ENCODE peak calls at places on chromosomes 12 and 14, in nine cellular contexts. U is spleen, A is HFFc6, S is mesothelial cell of epicardium, E is PC-3, V is breast epithelium, Y is suprapubic skin, M is AG10803, D is lung. T is an unnamed sample.

GRCh38 chr12:48901278-48901677 is 24.0 kb downstream of the FKBP11 start:
- DNase-seq in D (no peak), V (no peak), U (no peak), M (no peak), S (no peak), Y (no peak), E (peak), A (no peak), T (no peak)

GRCh38 chr14:30655124-30655523 is 33.0 kb downstream of the SCFD1 start:
- DNase-seq in M (no peak), S (no peak), V (no peak), D (no peak), Y (no peak), A (no peak), E (peak), U (no peak), T (no peak)

GRCh38 chr12:131264625-131265024 is 310.9 kb downstream of the ADGRD1 start:
- DNase-seq in S (no peak), V (peak), U (peak), D (no peak), M (no peak), Y (no peak), E (peak), A (no peak), T (peak)

GRCh38 chr12:119115296-119115905 is 63.3 kb upstream of the HSPB8 start:
- DNase-seq in M (peak), U (no peak), E (peak), Y (no peak), V (no peak), D (peak), S (peak), A (peak), T (peak)

GRCh38 chr12:42240131-42240750 is 2.2 kb upstream of the YAF2 start:
- DNase-seq in E (no peak), S (no peak), A (no peak), V (no peak), D (no peak), M (no peak), U (no peak), Y (no peak), T (no peak)

GRCh38 chr12:109387425-109388166 is 39.9 kb downstream of the MYO1H start:
- DNase-seq in Y (peak), U (no peak), V (no peak), D (no peak), S (no peak), M (peak), A (peak), E (peak), T (peak)

GRCh38 chr12:71756054-71756675 is 1.5 kb downstream of the RAB21 start:
- DNase-seq in S (no peak), Y (no peak), A (no peak), E (peak), V (no peak), D (no peak), M (peak), U (no peak), T (no peak)

GRCh38 chr12:16606201-16606849 is 363 bp upstream of the LMO3 start:
- DNase-seq in E (peak), U (no peak), V (no peak), S (peak), A (peak), M (peak), Y (no peak), D (peak), T (peak)

GRCh38 chr14:71658261-71658860 is 273.9 kb upstream of the RGS6 start:
- DNase-seq in E (no peak), M (peak), Y (no peak), U (no peak), S (no peak), A (no peak), D (no peak), V (no peak), T (no peak)

GRCh38 chr12:27383429-27384260 is 51.0 kb downstream of the BMAL2 start:
- DNase-seq in U (peak), D (peak), M (peak), E (peak), A (peak), V (peak), Y (peak), S (peak), T (peak)

GRCh38 chr12:76275511-76276093 is 72.6 kb downstream of the BBS10 start:
- DNase-seq in V (no peak), U (no peak), D (no peak), S (no peak), M (no peak), A (no peak), E (no peak), Y (no peak), T (no peak)

GRCh38 chr12:65194949-65195348 is 25.6 kb downstream of the LEMD3 start:
- DNase-seq in V (no peak), M (no peak), A (no peak), S (no peak), U (no peak), Y (no peak), D (no peak), E (no peak), T (no peak)

GRCh38 chr12:102824218-102824835 is 92.7 kb downstream of the PAH start:
- DNase-seq in D (no peak), U (peak), Y (no peak), M (peak), E (peak), A (no peak), S (peak), V (no peak), T (peak)

GRCh38 chr12:96431067-96431466 is 30.8 kb upstream of the CDK17 start:
- DNase-seq in Y (no peak), E (no peak), U (no peak), M (no peak), V (no peak), D (no peak), A (no peak), S (no peak), T (no peak)

GRCh38 chr12:643478-644292 is 19.6 kb downstream of the NINJ2 start:
- DNase-seq in A (no peak), S (no peak), Y (peak), M (peak), U (peak), V (no peak), E (no peak), D (no peak), T (no peak)

GRCh38 chr12:47844264-47845020 is 24.7 kb upstream of the HDAC7 start:
- DNase-seq in E (no peak), S (no peak), A (no peak), Y (peak), M (no peak), D (peak), U (peak), V (no peak), T (no peak)

GRCh38 chr14:101559624-101560533 is 1.4 kb upstream of the DIO3 start:
- DNase-seq in U (peak), Y (no peak), E (peak), M (peak), D (no peak), S (peak), A (no peak), V (no peak), T (no peak)

GRCh38 chr12:69821032-69821431 is 4.0 kb upstream of the MYRFL start:
- DNase-seq in D (no peak), E (no peak), U (no peak), S (no peak), M (no peak), A (no peak), V (no peak), Y (no peak), T (no peak)

GRCh38 chr14:92439551-92440344 is 73.8 kb upstream of the RIN3 start:
- DNase-seq in E (no peak), U (no peak), M (no peak), Y (no peak), A (no peak), D (no peak), S (no peak), V (peak), T (no peak)

GRCh38 chr12:77685112-77685511 is 145.6 kb upstream of the NAV3 start:
- DNase-seq in A (peak), D (peak), Y (peak), E (peak), M (peak), S (peak), U (no peak), V (peak), T (peak)

GRCh38 chr12:130669797-130670196 is 46.3 kb downstream of the RIMBP2 start:
- DNase-seq in M (no peak), V (no peak), U (peak), S (no peak), Y (no peak), D (no peak), A (no peak), E (no peak), T (no peak)

GRCh38 chr12:30110970-30111586 is 327.3 kb upstream of the TMTC1 start:
- DNase-seq in D (no peak), M (no peak), A (no peak), E (peak), S (no peak), U (no peak), V (no peak), Y (no peak), T (peak)

GRCh38 chr12:106954462-106955376 is 988 bp upstream of the TMEM263 start:
- DNase-seq in E (no peak), D (no peak), A (no peak), S (no peak), Y (peak), V (peak), U (peak), M (peak), T (no peak)

DNA sequence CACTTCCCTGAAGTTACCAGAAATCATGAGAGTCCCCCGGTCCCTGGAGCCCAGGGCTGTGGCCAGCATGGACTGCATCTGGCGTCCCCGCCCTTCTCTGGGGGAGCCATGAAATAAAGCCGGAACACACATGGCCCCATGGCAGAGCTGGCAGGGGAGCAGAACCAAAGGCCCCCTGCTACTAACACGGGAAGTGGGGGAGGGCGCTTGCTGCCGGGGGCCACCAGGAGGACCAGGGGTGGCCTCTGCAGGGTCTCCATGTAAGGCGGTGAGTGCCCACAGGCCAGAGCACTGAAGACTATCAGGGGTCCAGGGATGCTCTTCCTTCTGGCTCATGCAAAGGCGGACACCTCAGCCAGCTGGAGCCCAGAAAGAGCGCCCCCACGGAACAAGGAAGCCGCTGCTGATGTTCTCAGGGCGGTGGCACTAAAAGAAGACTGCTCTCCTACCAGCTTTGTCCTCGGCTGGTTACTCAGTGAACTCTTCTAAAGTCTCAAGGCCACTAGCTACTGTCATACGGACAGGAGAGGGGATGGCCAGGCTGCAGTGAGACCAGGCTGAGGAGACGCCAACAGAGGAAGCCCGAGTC is 59.8 kb downstream of the CCDC88C start:
- DNase-seq in A (no peak), D (no peak), M (no peak), V (no peak), Y (no peak), E (no peak), S (no peak), U (peak), T (no peak)
- TF ChIP-seq CTCF in A (no peak), D (no peak), M (no peak), V (no peak), Y (no peak), E (no peak), S (no peak), U (no peak), T (no peak)

DNA sequence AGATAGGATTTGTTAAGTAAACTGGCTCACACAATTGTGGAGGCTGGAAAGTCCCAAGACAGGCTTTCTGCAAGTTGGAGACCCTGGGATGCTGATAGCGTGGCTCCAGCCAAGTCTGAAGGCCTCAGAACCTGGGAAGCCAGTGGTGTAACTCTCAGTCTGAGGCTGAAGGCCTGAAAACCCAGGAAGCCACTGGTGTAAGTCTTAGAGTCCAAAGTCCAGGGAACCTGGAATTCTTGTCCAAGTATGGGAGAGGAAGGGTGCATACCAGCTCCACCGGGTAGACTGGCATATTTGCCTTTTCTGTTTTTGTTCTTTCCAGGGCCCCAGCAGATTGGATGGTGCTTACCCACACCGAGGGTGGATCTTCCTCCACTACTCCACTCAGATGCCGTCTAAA is 18.1 kb downstream of the GMFB start:
- DNase-seq in E (no peak), U (no peak), A (no peak), M (no peak), V (no peak), Y (no peak), S (no peak), D (no peak), T (no peak)
- TF ChIP-seq CTCF in E (no peak), U (no peak), A (no peak), M (no peak), V (no peak), Y (no peak), S (no peak), D (no peak), T (no peak)

DNA sequence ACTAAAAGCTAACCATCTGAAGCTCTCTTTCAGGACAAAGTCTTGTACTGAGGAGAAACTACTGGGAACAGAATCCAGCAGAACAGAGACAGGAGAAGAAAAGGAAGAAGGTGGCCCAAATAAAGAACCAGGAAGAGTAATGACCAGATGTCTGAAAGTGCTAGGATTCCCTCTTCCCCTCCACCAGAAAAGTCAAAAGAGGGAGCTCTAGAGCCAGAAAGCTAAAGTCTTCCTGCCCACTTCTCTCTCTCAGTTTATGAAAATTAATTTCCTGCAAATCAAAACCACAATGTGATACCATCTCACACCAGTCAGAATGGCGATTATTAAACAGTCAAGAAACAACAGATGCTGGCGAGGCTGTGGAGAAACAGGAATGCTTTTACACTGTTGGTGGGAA is 47.2 kb downstream of the SPPL3 start:
- DNase-seq in A (peak), M (peak), V (no peak), S (no peak), E (peak), U (no peak), Y (no peak), D (no peak), T (peak)
- TF ChIP-seq CTCF in A (peak), M (peak), V (no peak), S (no peak), E (peak), U (no peak), Y (no peak), D (peak), T (peak)

DNA sequence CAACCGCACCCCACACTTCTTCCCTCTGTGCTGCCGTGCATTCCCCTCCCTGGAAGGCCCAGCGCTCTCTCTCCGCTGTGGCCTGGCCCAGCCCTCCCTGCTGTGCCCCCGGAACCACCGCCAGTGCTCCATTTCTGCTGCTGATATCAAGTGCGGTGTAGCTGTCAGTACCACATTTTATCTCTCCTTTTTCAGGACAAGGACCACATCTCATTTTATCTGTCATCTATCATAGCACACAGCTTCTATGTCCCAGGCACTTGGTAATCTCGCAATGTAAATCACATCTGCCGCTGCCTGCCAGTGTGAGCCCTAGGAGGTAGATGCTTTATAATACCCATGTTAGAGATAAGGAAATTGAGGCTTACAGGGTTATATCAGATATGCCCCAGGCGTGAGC is 18.3 kb downstream of the IL31 start:
- DNase-seq in E (no peak), V (no peak), Y (no peak), S (no peak), U (no peak), A (no peak), M (no peak), D (no peak), T (no peak)
- TF ChIP-seq CTCF in E (no peak), V (no peak), Y (no peak), S (no peak), U (no peak), A (no peak), M (no peak), D (no peak), T (no peak)

GRCh38 chr12:52691765-52692150 is 11.6 kb upstream of the KRT1 start:
- DNase-seq in E (no peak), S (no peak), M (no peak), V (no peak), D (no peak), U (no peak), Y (no peak), A (no peak), T (no peak)

GRCh38 chr12:52691076-52691764 is 11.0 kb upstream of the KRT1 start:
- DNase-seq in V (no peak), D (no peak), M (no peak), U (peak), S (peak), A (no peak), Y (no peak), E (no peak), T (no peak)

GRCh38 chr12:52693261-52693660 is 10.1 kb downstream of the KRT77 start:
- DNase-seq in E (no peak), D (no peak), Y (no peak), M (no peak), A (no peak), V (no peak), S (no peak), U (no peak), T (no peak)

GRCh38 chr12:52690351-52691075 is 10.3 kb upstream of the KRT1 start:
- DNase-seq in V (no peak), E (no peak), D (no peak), S (no peak), Y (no peak), U (no peak), A (no peak), M (no peak), T (no peak)

GRCh38 chr12:52692253-52692652 is 11.1 kb downstream of the KRT77 start:
- DNase-seq in V (no peak), A (no peak), M (no peak), U (no peak), S (no peak), D (no peak), E (no peak), Y (no peak), T (no peak)
- TF ChIP-seq CTCF in V (no peak), A (no peak), M (peak), U (no peak), S (no peak), D (no peak), E (no peak), Y (no peak), T (no peak)

DNA sequence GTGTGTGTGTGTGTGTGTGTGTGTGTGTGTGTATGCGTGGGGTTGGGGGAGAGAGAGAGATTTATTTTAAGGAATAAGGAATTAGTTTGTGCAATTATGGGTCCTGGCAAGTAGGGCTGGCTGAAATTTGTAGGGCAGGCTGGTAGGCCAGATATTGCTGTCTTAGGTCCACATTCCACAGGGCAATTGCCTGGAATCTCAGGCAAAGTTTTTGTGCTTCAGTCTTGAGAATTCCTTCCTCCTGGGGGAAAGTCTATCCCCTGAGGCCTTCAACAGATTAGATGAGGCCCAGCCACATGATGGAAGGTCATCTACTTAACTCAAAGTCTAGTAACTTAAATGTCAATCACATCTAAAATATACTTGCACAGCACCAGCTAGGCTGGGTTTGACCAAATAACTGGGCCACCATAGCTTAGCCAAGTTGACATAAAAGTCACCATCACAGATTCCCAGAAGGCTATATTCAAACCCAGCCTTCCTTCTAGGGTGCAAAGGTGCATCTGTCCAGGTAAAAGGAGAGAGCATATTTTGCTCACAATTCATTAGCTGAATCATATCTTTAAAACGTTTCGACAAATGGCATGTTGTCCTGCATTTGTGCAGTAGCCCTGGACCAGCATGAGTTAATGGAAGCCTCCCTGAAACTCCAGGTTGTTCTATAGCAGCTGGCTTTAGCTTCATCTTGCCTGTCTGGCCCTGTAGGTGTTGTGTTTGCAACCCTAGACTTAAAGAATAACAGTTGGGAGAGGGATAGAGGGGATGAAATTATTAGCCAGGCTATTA is 63.1 kb downstream of the C14orf132 start:
- DNase-seq in U (no peak), D (no peak), A (peak), E (no peak), V (no peak), M (peak), S (no peak), Y (peak), T (no peak)
- TF ChIP-seq CTCF in U (no peak), D (no peak), A (no peak), E (no peak), V (no peak), M (peak), S (no peak), Y (no peak), T (no peak)

GRCh38 chr14:90034156-90034555 is 27.6 kb upstream of the KCNK13 start:
- DNase-seq in D (no peak), V (no peak), A (no peak), U (no peak), E (no peak), S (no peak), Y (no peak), M (no peak), T (no peak)
- TF ChIP-seq CTCF in D (no peak), V (no peak), A (no peak), U (no peak), E (no peak), S (no peak), Y (no peak), M (no peak), T (no peak)

DNA sequence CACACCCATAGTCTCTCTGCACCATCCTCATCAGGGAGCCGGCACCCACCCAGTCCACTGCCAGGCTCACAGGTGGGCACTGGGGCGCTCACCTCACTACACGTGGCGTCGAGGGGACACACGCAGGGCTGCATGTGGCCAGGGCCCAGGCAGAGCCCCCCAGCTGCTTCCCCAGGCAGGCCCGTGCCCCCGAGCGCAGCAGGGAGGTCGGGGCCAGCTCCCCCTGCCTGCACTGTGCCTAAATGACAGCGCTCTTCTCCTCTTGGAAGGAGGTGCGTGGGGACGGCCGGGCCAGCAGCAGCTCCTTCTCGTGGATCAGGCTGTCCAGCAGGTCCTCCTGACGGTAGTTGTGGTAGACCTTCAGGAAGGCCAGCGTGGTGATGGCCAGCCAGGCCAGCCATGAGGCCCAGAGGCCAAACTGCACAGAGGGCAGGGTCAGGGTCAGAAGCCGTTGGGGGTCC is 11.3 kb downstream of the TMEM179 start:
- DNase-seq in Y (no peak), D (no peak), S (no peak), V (no peak), U (no peak), M (no peak), A (no peak), E (no peak), T (no peak)
- TF ChIP-seq CTCF in Y (no peak), D (no peak), S (no peak), V (no peak), U (no peak), M (no peak), A (no peak), E (no peak), T (no peak)